ENCODE peak calls at places on chromosomes 2 and 18, in four cellular contexts. One of them, this sample, is unnamed.
A peak's percentile ranks its signal among the peaks of the same experiment; 100 is the strongest.

GRCh38 chr2:74849228-74849892 is 15.4 kb downstream of the HK2 start:
- DNase-seq in HepG2: no peak
- DNase-seq in tibial nerve: no peak
- DNase-seq in heart left ventricle: peak; percentile 58
- DNase-seq in this sample: peak; percentile 38

GRCh38 chr2:196544906-196545433 is 94.5 kb upstream of the CCDC150 start:
- DNase-seq in tibial nerve: no peak
- DNase-seq in HepG2: no peak
- DNase-seq in heart left ventricle: no peak
- DNase-seq in this sample: no peak

GRCh38 chr2:127105656-127106456 is 1.1 kb downstream of the BIN1 start:
- DNase-seq in tibial nerve: no peak
- DNase-seq in heart left ventricle: no peak
- DNase-seq in HepG2: no peak
- DNase-seq in this sample: peak; percentile 30

GRCh38 chr2:99488587-99488998 is 1.2 kb downstream of the REV1 start:
- DNase-seq in HepG2: peak; percentile 83
- DNase-seq in tibial nerve: no peak
- DNase-seq in heart left ventricle: no peak
- DNase-seq in this sample: no peak

GRCh38 chr2:114192362-114192761 is 250.1 kb upstream of the DPP10 start:
- DNase-seq in HepG2: no peak
- DNase-seq in heart left ventricle: no peak
- DNase-seq in tibial nerve: no peak
- DNase-seq in this sample: no peak

GRCh38 chr2:203694186-203694585 is 12.3 kb upstream of the CD28 start:
- DNase-seq in HepG2: no peak
- DNase-seq in heart left ventricle: no peak
- DNase-seq in tibial nerve: no peak
- DNase-seq in this sample: no peak

GRCh38 chr2:190277234-190278112 is 42.2 kb downstream of the HIBCH start:
- DNase-seq in heart left ventricle: no peak
- DNase-seq in HepG2: peak; percentile 32
- DNase-seq in tibial nerve: no peak
- DNase-seq in this sample: peak; percentile 16

GRCh38 chr18:13308369-13308768 is 89.8 kb downstream of the LDLRAD4 start:
- DNase-seq in heart left ventricle: no peak
- DNase-seq in tibial nerve: no peak
- DNase-seq in HepG2: no peak
- DNase-seq in this sample: no peak

GRCh38 chr18:42338683-42339082 is 383.6 kb downstream of the PIK3C3 start:
- DNase-seq in heart left ventricle: no peak
- DNase-seq in HepG2: peak; percentile 88
- DNase-seq in tibial nerve: no peak
- DNase-seq in this sample: no peak

GRCh38 chr2:120818441-120818920 is 82.8 kb downstream of the GLI2 start:
- DNase-seq in tibial nerve: no peak
- DNase-seq in heart left ventricle: peak; percentile 14
- DNase-seq in HepG2: no peak
- DNase-seq in this sample: peak; percentile 63

GRCh38 chr2:235594041-235594440 is 100.2 kb downstream of the AGAP1 start:
- DNase-seq in tibial nerve: no peak
- DNase-seq in HepG2: peak; percentile 80
- DNase-seq in heart left ventricle: no peak
- DNase-seq in this sample: peak; percentile 38

GRCh38 chr2:232896111-232896510 is 26.0 kb downstream of the SNORC start:
- DNase-seq in tibial nerve: no peak
- DNase-seq in heart left ventricle: no peak
- DNase-seq in HepG2: no peak
- DNase-seq in this sample: no peak

GRCh38 chr2:218186355-218186766 is 19.6 kb upstream of the CXCR1 start:
- DNase-seq in HepG2: peak; percentile 76
- DNase-seq in heart left ventricle: peak; percentile 57
- DNase-seq in tibial nerve: peak; percentile 53
- DNase-seq in this sample: peak; percentile 85

GRCh38 chr2:236852977-236853374 is 232.7 kb upstream of the COPS8 start:
- DNase-seq in tibial nerve: no peak
- DNase-seq in heart left ventricle: no peak
- DNase-seq in HepG2: no peak
- DNase-seq in this sample: no peak

GRCh38 chr2:1680222-1681016 is 63.9 kb downstream of the PXDN start:
- DNase-seq in heart left ventricle: no peak
- DNase-seq in tibial nerve: no peak
- DNase-seq in HepG2: no peak
- DNase-seq in this sample: no peak

GRCh38 chr18:40017026-40017425 is 1938.0 kb upstream of the PIK3C3 start:
- DNase-seq in HepG2: no peak
- DNase-seq in heart left ventricle: no peak
- DNase-seq in tibial nerve: no peak
- DNase-seq in this sample: no peak

GRCh38 chr18:63444567-63444966 is 22.3 kb upstream of the VPS4B start:
- DNase-seq in tibial nerve: no peak
- DNase-seq in heart left ventricle: no peak
- DNase-seq in HepG2: no peak
- DNase-seq in this sample: no peak

GRCh38 chr2:74223941-74224770 is 25.7 kb downstream of the MTHFD2 start:
- DNase-seq in HepG2: no peak
- DNase-seq in heart left ventricle: no peak
- DNase-seq in tibial nerve: no peak
- DNase-seq in this sample: no peak

GRCh38 chr2:137857871-137858270 is 106.4 kb upstream of the HNMT start:
- DNase-seq in HepG2: no peak
- DNase-seq in heart left ventricle: no peak
- DNase-seq in tibial nerve: no peak
- DNase-seq in this sample: no peak

GRCh38 chr18:45608400-45608799 is 6.9 kb upstream of the SLC14A2 start:
- DNase-seq in HepG2: no peak
- DNase-seq in heart left ventricle: no peak
- DNase-seq in tibial nerve: no peak
- DNase-seq in this sample: no peak

DNA sequence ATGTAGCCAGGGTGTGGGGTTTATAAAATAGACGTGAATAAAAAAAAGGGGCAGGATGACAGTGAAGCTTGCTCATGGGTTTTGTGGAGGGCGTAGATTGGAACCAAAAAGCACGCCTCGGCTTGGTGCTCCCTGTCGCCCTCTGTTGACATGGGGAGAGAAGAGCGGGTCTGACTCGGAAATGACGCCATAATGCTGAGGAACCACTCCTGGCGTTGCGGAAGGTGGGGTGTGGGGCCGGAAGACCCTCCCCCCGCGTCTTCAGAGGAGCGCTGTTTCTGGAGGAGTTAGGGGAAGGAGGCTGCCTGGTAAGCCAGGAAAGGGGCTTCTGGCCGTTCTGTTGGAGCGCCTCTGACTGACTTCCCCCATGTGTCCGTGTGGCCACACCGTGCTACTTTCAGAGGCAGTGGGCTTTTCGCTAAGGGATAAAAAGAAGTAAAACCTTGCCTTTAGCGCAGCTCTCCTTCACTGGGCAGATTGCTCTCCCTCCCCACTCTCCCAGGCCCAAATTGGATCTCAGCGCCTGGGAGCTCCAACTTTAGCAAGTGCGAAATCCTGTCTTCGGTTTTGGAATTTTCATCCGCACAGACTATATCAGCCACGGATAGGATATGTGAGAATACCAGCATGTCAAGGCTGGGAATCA is 42.8 kb downstream of the PLEKHA3 start:
- DNase-seq in tibial nerve: peak; percentile 49
- DNase-seq in HepG2: peak; percentile 61
- DNase-seq in heart left ventricle: peak; percentile 90
- DNase-seq in this sample: peak; percentile 83
- TF ChIP-seq POLR2A in tibial nerve: peak; percentile 45
- TF ChIP-seq POLR2A in HepG2: peak; percentile 79
- TF ChIP-seq POLR2A in heart left ventricle: peak; percentile 49
- TF ChIP-seq POLR2A in this sample: peak; percentile 55

GRCh38 chr2:15619938-15620337 is 28.3 kb downstream of the DDX1 start:
- DNase-seq in tibial nerve: no peak
- DNase-seq in heart left ventricle: no peak
- DNase-seq in HepG2: no peak
- DNase-seq in this sample: no peak
- H3K36me3 ChIP-seq in tibial nerve: peaks cover 11% of the 10 kb centered on the region
- H3K36me3 ChIP-seq in heart left ventricle: peaks cover 43% of the 10 kb centered on the region
- H3K36me3 ChIP-seq in HepG2: peaks cover 29% of the 10 kb centered on the region
- H3K36me3 ChIP-seq in this sample: peaks cover 48% of the 10 kb centered on the region

GRCh38 chr18:35084494-35085449 is 43.6 kb downstream of the MAPRE2 start:
- DNase-seq in HepG2: peak; percentile 92
- DNase-seq in tibial nerve: no peak
- DNase-seq in heart left ventricle: no peak
- DNase-seq in this sample: no peak
- H3K27ac ChIP-seq in HepG2: peak overlapping the region; percentile 87
- H3K27ac ChIP-seq in tibial nerve: peak overlapping the region; percentile 31
- H3K27ac ChIP-seq in heart left ventricle: peak overlapping the region; percentile 85
- H3K27ac ChIP-seq in this sample: no peak overlapping the region

DNA sequence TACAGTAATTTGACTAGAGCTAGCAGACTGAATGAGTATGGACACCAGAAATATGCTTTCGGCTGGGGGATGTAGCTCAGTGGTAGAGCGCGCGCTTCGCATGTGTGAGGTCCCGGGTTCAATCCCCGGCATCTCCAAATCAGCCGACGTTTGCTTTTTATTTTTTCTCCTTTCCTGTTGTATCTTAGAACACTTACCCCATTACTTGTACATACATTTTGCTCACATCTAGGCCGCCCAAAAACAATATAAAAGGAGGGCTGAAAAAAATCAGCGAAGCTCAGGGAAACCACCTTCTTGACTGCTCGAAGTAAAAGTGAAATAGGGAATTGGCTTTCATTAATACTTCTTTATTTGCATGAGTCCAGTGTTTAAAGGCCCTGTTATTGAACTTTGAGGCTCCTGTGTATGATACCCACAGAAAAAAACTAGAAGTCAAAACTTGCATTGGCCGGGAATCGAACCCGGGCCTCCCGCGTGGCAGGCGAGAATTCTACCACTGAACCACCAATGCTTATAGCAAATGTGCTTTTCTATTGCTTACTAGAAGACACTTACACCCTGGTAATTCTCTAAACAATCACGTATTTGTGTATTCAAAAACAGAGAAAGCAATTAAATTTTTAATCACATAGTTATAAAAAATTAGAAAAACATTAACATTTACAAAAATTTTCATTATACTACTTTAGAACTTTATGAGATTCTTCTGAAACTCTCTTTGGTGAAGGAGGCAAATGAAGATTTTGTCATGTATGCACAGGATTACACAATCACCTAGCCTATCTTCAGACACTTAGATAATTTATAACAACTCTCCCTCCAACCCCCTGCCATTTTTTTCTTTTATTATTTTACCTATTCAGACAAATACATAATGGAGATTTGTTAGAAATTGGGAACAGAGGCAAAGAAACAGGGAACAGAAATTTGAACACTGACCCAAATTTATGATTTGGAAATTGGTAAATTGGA is 35.2 kb upstream of the GPD2 start:
- DNase-seq in tibial nerve: peak; percentile 64
- DNase-seq in HepG2: peak; percentile 76
- DNase-seq in heart left ventricle: peak; percentile 64
- DNase-seq in this sample: peak; percentile 87
- TF ChIP-seq POLR2A in tibial nerve: no peak
- TF ChIP-seq POLR2A in HepG2: no peak
- TF ChIP-seq POLR2A in heart left ventricle: no peak
- TF ChIP-seq POLR2A in this sample: no peak

GRCh38 chr2:96596596-96596995 is 41.5 kb downstream of the KANSL3 start:
- DNase-seq in heart left ventricle: no peak
- DNase-seq in tibial nerve: no peak
- DNase-seq in HepG2: no peak
- DNase-seq in this sample: no peak
- H3K36me3 ChIP-seq in heart left ventricle: peaks cover 32% of the 10 kb centered on the region
- H3K36me3 ChIP-seq in tibial nerve: peaks cover 35% of the 10 kb centered on the region
- H3K36me3 ChIP-seq in HepG2: peaks cover 32% of the 10 kb centered on the region
- H3K36me3 ChIP-seq in this sample: peaks cover 23% of the 10 kb centered on the region

DNA sequence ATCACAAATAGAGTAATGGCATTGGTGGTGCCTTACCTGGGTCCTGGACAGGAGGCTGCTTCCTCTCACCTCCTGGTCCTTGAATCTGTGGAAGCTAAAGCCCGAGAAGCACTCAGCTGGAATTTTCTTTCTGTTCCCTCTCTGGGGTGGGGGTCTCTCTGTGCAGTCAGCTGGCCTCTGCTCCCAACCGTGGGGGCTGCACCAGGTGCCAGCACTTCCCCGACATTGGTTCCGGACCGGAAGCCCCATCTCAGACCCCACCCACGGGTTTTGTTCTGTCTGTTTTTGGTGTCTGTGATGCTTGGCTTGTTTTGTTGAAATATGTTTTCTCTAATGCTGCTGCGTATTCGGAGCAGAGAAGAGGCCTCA is 154.7 kb downstream of the TWIST2 start:
- DNase-seq in HepG2: no peak
- DNase-seq in heart left ventricle: no peak
- DNase-seq in tibial nerve: no peak
- DNase-seq in this sample: no peak
- H3K27ac ChIP-seq in HepG2: no peak overlapping the region
- H3K27ac ChIP-seq in heart left ventricle: peak overlapping the region; percentile 25
- H3K27ac ChIP-seq in tibial nerve: peak overlapping the region; percentile 72
- H3K27ac ChIP-seq in this sample: no peak overlapping the region

DNA sequence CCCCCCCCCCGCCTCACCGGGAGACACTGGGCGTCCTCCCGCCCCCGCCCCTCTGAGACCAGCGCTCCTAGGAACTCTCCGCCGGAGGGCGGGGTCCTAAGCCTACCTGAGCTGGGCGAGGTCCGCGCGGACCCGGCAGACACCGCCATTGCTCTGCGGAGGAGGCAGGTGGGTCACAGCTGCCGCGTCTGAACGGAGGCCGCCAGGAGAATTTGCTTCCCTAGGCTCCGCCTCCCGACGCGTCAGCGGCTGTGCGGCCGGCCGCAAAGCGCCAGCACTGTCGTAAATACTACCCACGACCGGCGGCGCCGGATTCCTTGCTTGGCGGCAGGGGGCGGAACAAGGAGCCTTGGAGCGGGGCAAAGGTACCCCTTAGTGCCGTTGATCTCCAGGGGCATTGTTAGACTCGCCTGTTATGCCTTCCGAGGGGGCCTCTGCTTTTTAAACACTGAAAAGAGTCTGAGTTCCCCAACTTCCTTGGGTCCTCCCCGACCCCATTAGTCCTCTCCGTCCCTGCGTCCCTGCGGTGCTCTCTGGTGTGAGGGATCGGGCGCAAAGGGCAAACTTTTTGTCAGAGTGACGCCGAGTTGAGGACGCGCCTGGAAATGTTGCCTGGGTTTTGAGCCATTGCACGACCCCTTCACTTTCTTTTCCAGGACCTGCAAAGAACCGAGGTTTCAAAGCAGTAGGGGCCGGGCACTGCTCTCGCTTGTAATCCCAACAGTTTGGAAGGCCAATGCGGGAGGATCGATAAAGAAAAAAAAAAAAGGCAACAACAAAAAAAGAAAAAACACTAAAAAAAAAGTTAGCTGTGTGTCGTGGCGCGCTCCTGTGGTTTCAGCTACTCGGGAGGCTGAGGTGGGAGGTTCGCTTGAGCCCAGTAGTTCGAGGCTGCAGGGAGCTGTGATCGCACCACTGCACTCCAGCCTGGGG is at the start of gene GGCX:
- DNase-seq in HepG2: peak; percentile 95
- DNase-seq in tibial nerve: peak; percentile 92
- DNase-seq in heart left ventricle: peak; percentile 97
- DNase-seq in this sample: peak; percentile 96
- TF ChIP-seq POLR2A in HepG2: peak; percentile 98
- TF ChIP-seq POLR2A in tibial nerve: peak; percentile 71
- TF ChIP-seq POLR2A in heart left ventricle: peak; percentile 91
- TF ChIP-seq POLR2A in this sample: peak; percentile 75

This sample was measured in body of pancreas.